ENCODE peak calls at places on chromosome 18, in ten cellular contexts. R is dorsolateral prefrontal cortex; A is ovary; I is coronary artery; P is sigmoid colon; X is fibroblast of pulmonary artery; V is IMR-90; T is fibroblast of the aortic adventitia; S is activated CD8-positive, alpha-beta T cell treated with anti-CD3 and anti-CD28 coated beads for 36 hours; K is fibroblast of lung. H is an unnamed sample.

GRCh38 chr18:76537621-76538020 is 42.6 kb upstream of the ZNF516 start:
- DNase-seq in R (no peak), A (peak), I (no peak), P (no peak), X (no peak), V (no peak), T (no peak), S (no peak), K (no peak), H (peak)

GRCh38 chr18:40222736-40223135 is 1732.3 kb upstream of the PIK3C3 start:
- DNase-seq in R (no peak), A (no peak), I (no peak), P (no peak), X (peak), V (peak), T (no peak), S (no peak), K (peak), H (no peak)

GRCh38 chr18:59570101-59570875 is 126.9 kb downstream of the CCBE1 start:
- DNase-seq in R (no peak), A (no peak), I (no peak), P (no peak), X (peak), V (peak), T (no peak), S (no peak), K (peak), H (no peak)

GRCh38 chr18:62346327-62347090 is 21.4 kb downstream of the TNFRSF11A start:
- DNase-seq in R (no peak), A (no peak), I (no peak), P (no peak), X (no peak), V (no peak), T (no peak), S (no peak), K (no peak), H (no peak)

GRCh38 chr18:13184396-13184795 is 34.2 kb upstream of the LDLRAD4 start:
- DNase-seq in R (no peak), A (no peak), I (no peak), P (no peak), X (no peak), V (no peak), T (no peak), S (no peak), K (no peak), H (no peak)

GRCh38 chr18:48533340-48534093 is 5.3 kb upstream of the CTIF start:
- DNase-seq in R (no peak), A (no peak), I (peak), P (no peak), X (no peak), V (no peak), T (no peak), S (no peak), K (no peak), H (no peak)

GRCh38 chr18:57859314-57859713 is 56.2 kb upstream of the ATP8B1 start:
- DNase-seq in R (no peak), A (no peak), I (no peak), P (no peak), X (peak), V (no peak), T (no peak), S (peak), K (no peak), H (no peak)

GRCh38 chr18:5451871-5452270 is 91.9 kb downstream of the EPB41L3 start:
- DNase-seq in R (no peak), A (no peak), I (no peak), P (no peak), X (no peak), V (no peak), T (no peak), S (no peak), K (no peak), H (no peak)

GRCh38 chr18:57798713-57799373 is 4.3 kb downstream of the ATP8B1 start:
- DNase-seq in R (no peak), A (no peak), I (no peak), P (no peak), X (no peak), V (no peak), T (no peak), S (no peak), K (no peak), H (no peak)

GRCh38 chr18:27668126-27668525 is 483.0 kb upstream of the CHST9 start:
- DNase-seq in R (no peak), A (no peak), I (no peak), P (no peak), X (no peak), V (no peak), T (no peak), S (no peak), K (peak), H (no peak)

GRCh38 chr18:23487738-23488625 is 15.3 kb upstream of the RMC1 start:
- DNase-seq in R (no peak), A (no peak), I (no peak), P (no peak), X (no peak), V (peak), T (peak), S (peak), K (peak), H (no peak)

GRCh38 chr18:2881490-2882195 is 34.8 kb downstream of the EMILIN2 start:
- DNase-seq in R (no peak), A (peak), I (peak), P (peak), X (peak), V (peak), T (peak), S (peak), K (peak), H (no peak)

GRCh38 chr18:43160509-43160908 is 45.0 kb upstream of the RIT2 start:
- DNase-seq in R (no peak), A (no peak), I (no peak), P (no peak), X (peak), V (peak), T (peak), S (no peak), K (peak), H (no peak)

GRCh38 chr18:45291616-45292612 is 323.4 kb upstream of the SLC14A2 start:
- DNase-seq in R (peak), A (no peak), I (no peak), P (no peak), X (peak), V (no peak), T (peak), S (no peak), K (peak), H (no peak)

GRCh38 chr18:23737578-23737977 is 48.3 kb downstream of the LAMA3 start:
- DNase-seq in R (no peak), A (no peak), I (no peak), P (no peak), X (no peak), V (no peak), T (no peak), S (no peak), K (no peak), H (no peak)

GRCh38 chr18:10234281-10234680 is 220.2 kb upstream of the APCDD1 start:
- DNase-seq in R (no peak), A (no peak), I (no peak), P (no peak), X (no peak), V (peak), T (no peak), S (no peak), K (peak), H (no peak)

GRCh38 chr18:59189746-59190145 is 30.2 kb upstream of the GRP start:
- DNase-seq in R (no peak), A (no peak), I (no peak), P (no peak), X (no peak), V (peak), T (no peak), S (no peak), K (no peak), H (no peak)

GRCh38 chr18:35077937-35078336 is 36.7 kb downstream of the MAPRE2 start:
- DNase-seq in R (no peak), A (no peak), I (no peak), P (no peak), X (no peak), V (peak), T (no peak), S (no peak), K (peak), H (no peak)

GRCh38 chr18:36308711-36309435 is 11.4 kb downstream of the FHOD3 start:
- DNase-seq in R (no peak), A (no peak), I (no peak), P (no peak), X (no peak), V (no peak), T (no peak), S (no peak), K (no peak), H (no peak)

GRCh38 chr18:33755918-33756590 is 178.0 kb downstream of the ASXL3 start:
- DNase-seq in R (peak), A (peak), I (no peak), P (peak), X (peak), V (peak), T (peak), S (no peak), K (peak), H (no peak)

GRCh38 chr18:60020107-60020925 is 120.5 kb downstream of the PMAIP1 start:
- DNase-seq in R (no peak), A (no peak), I (no peak), P (no peak), X (no peak), V (peak), T (no peak), S (no peak), K (peak), H (no peak)

GRCh38 chr18:44700652-44701051 is 20.0 kb downstream of the SETBP1 start:
- DNase-seq in R (no peak), A (peak), I (no peak), P (peak), X (peak), V (no peak), T (peak), S (peak), K (peak), H (no peak)

GRCh38 chr18:56545539-56545938 is 92.9 kb downstream of the TXNL1 start:
- DNase-seq in R (no peak), A (no peak), I (no peak), P (no peak), X (peak), V (no peak), T (no peak), S (no peak), K (no peak), H (no peak)

GRCh38 chr18:22848618-22849017 is 84.5 kb upstream of the RBBP8 start:
- DNase-seq in R (no peak), A (no peak), I (no peak), P (no peak), X (peak), V (peak), T (peak), S (no peak), K (peak), H (no peak)

GRCh38 chr18:24368749-24369148 is 28.9 kb downstream of the OSBPL1A start:
- DNase-seq in R (no peak), A (no peak), I (no peak), P (no peak), X (no peak), V (peak), T (no peak), S (peak), K (no peak), H (no peak)

GRCh38 chr18:59343916-59344315 is 15.1 kb downstream of the LMAN1 start:
- DNase-seq in R (no peak), A (no peak), I (no peak), P (no peak), X (no peak), V (no peak), T (no peak), S (no peak), K (peak), H (no peak)

GRCh38 chr18:65409266-65409665 is 341.5 kb upstream of the CDH7 start:
- DNase-seq in R (no peak), A (no peak), I (no peak), P (no peak), X (no peak), V (no peak), T (no peak), S (no peak), K (no peak), H (no peak)

GRCh38 chr18:48392266-48392665 is 16.9 kb downstream of the ZBTB7C start:
- DNase-seq in R (no peak), A (no peak), I (no peak), P (no peak), X (no peak), V (no peak), T (peak), S (no peak), K (peak), H (no peak)

GRCh38 chr18:8515142-8515865 is 93.9 kb upstream of the RAB12 start:
- DNase-seq in R (no peak), A (no peak), I (no peak), P (peak), X (no peak), V (no peak), T (no peak), S (no peak), K (no peak), H (no peak)

GRCh38 chr18:63087421-63088230 is 231.9 kb downstream of the BCL2 start:
- DNase-seq in R (no peak), A (no peak), I (peak), P (no peak), X (no peak), V (no peak), T (no peak), S (no peak), K (no peak), H (no peak)

DNA sequence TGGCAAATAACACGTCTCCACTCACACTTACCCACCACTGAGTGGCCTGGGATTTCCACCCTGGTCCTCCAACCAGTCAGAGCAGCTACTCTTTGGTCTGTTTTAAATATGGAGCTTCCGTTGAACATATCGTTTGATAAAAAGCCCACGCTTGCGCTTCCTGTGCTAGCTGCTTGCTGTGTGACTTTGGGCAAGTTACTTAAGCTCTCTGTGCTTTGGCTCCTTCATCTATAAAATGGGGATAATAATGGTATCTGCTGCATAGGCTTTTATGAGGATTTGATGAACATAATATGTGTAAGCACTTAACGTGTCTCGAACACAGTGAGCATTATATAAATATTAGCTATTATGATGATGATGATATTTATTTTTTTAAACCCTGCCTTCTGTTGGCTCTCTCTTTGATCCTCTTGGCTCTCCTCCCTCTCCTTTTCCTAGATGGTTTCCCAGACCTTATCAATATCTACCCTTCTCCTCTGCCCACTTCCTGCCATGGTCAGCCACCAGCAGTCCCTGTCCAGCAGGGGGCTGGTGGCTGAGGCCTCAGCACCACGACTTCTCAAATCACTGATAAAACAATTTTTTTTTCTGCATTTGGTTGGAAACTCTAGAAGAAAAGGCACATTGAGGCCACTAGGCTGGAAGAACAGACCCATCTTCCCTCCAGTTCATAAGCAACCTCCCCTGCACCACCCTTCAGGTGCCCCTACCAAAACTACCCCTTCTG is 191.9 kb downstream of the LOXHD1 start:
- DNase-seq in R (no peak), A (no peak), I (no peak), P (no peak), X (no peak), V (no peak), T (no peak), S (no peak), K (no peak), H (no peak)
- TF ChIP-seq CTCF in R (no peak), A (no peak), I (no peak), P (no peak), X (peak), V (peak), T (peak), S (no peak), K (no peak), H (peak)

DNA sequence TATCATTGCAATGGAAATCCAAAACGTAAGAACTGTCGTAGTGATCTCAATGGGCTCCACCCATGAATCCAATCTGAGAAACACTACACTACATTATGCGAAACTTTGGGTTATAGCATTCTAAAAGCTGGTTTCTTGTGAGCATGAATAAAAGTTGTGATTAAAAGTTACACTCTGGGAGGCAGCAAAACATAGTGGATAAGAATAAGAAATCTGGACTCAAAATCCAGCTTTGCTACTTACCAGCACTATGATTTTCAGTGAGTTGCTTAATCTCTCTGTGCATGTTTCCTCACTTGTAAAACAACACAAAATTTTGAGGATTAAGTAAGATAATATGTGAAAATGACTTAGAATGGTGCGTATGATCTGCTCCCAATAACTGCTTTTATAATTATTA is 25.7 kb upstream of the THOC1 start:
- DNase-seq in R (no peak), A (no peak), I (no peak), P (no peak), X (peak), V (peak), T (peak), S (no peak), K (peak), H (no peak)
- TF ChIP-seq CTCF in R (peak), A (no peak), I (no peak), P (no peak), X (no peak), V (no peak), T (no peak), S (no peak), K (peak), H (peak)

GRCh38 chr18:31555971-31556747 is 35.5 kb upstream of the TTR start:
- DNase-seq in R (peak), A (no peak), I (no peak), P (no peak), X (peak), V (peak), T (peak), S (peak), K (peak), H (no peak)

GRCh38 chr18:31557446-31557845 is 34.2 kb upstream of the TTR start:
- DNase-seq in R (no peak), A (no peak), I (no peak), P (no peak), X (no peak), V (no peak), T (no peak), S (no peak), K (no peak), H (no peak)

GRCh38 chr18:31551883-31552282 is 39.8 kb upstream of the TTR start:
- DNase-seq in R (no peak), A (no peak), I (no peak), P (no peak), X (no peak), V (no peak), T (no peak), S (no peak), K (no peak), H (no peak)

GRCh38 chr18:31554776-31555175 is 36.9 kb upstream of the TTR start:
- DNase-seq in R (no peak), A (no peak), I (no peak), P (no peak), X (no peak), V (no peak), T (no peak), S (no peak), K (no peak), H (no peak)

DNA sequence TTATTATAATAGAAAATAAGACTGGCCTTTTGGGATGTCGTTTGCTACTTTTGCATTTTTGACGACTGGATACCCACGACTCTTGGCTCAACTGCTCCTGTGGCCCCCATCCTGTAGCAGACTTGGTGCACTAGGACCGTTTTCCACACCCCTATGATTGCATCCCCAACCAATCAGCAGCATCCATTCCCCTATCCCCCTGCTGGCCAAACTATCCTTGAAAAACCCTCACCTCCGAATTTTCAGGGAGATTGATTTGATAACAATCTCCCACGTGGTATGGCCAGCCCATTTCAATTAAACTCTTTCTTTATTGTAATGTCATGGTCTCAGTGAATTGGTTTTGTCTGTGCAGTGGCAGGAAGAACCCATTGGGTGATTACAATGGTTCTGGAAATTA is 37.9 kb upstream of the TTR start:
- DNase-seq in R (no peak), A (no peak), I (no peak), P (no peak), X (no peak), V (no peak), T (no peak), S (no peak), K (peak), H (no peak)
- TF ChIP-seq CTCF in R (no peak), A (no peak), I (no peak), P (no peak), X (peak), V (peak), T (peak), S (no peak), K (no peak), H (peak)

DNA sequence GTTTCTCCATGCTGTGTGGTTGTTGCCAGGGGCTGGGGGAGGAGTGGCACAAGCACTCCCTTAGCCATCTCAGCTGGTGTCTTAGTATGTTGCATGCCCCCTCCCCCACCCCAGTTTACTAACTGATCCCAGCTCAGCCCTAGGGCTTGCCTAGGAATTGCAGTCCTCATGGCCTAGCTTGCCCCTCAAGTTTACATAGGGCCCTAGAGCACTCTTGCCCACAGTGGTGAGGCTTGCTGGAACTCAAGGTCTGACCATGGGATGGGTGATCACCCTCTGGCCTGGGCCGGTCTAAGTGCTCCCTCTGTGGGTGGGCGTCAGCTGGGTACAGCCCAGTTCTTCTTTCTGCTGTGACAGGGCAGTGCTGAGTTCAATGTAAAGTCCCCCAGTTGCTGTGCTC is 156.1 kb upstream of the PIEZO2 start:
- DNase-seq in R (no peak), A (no peak), I (no peak), P (no peak), X (no peak), V (no peak), T (no peak), S (no peak), K (no peak), H (no peak)
- TF ChIP-seq CTCF in R (no peak), A (no peak), I (no peak), P (no peak), X (no peak), V (no peak), T (no peak), S (no peak), K (no peak), H (no peak)

DNA sequence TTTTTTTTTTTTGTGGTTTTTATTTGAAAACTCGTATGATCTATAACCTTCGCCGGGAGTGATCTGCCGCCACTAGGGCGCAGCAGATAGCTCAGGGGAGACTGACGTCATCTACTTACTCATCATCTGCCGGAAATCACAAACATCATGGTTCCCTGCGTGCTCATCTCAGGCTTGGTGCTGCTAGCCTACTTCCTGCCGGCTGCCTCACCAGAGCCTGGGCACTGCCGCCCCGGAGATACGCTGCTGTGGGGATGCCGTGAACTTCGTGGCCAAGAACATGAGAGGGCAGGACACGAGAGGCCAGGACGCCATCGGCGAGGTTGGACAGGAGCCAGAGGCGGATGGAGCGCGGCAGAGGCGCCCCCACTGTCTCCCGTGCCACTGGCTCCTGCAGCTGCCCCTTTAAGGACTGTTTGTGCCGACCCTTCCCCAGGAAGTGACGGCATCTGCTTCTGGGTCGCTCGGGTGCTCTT is 68.8 kb downstream of the DOK6 start:
- DNase-seq in R (no peak), A (no peak), I (no peak), P (peak), X (no peak), V (no peak), T (no peak), S (peak), K (no peak), H (no peak)
- TF ChIP-seq CTCF in R (no peak), A (no peak), I (no peak), P (no peak), X (peak), V (peak), T (peak), S (no peak), K (no peak), H (peak)

GRCh38 chr18:55314615-55315237 is 273.3 kb downstream of the TCF4 start:
- DNase-seq in R (no peak), A (no peak), I (no peak), P (no peak), X (no peak), V (no peak), T (no peak), S (no peak), K (no peak), H (no peak)
- TF ChIP-seq CTCF in R (no peak), A (no peak), I (no peak), P (no peak), X (no peak), V (no peak), T (no peak), S (no peak), K (no peak), H (no peak)